ENCODE peak calls at places on chromosomes 6 and 20, in ten cellular contexts. C, R, H, Q, D, P, E, M, W and X are unnamed samples.

GRCh38 chr6:54204921-54205511 is 93.8 kb downstream of the MLIP start:
- DNase-seq in C (no peak), R (no peak), H (no peak), Q (no peak), D (peak; percentile 12), P (no peak), E (no peak), M (no peak), W (peak; percentile 8), X (no peak)

GRCh38 chr6:17790486-17790885 is 83.8 kb upstream of the NUP153 start:
- DNase-seq in C (no peak), R (no peak), H (no peak), Q (no peak), D (no peak), P (no peak), E (no peak), M (peak; percentile 14), W (no peak), X (peak; percentile 10)

GRCh38 chr6:30194797-30195690 is 18.2 kb downstream of the TRIM26 start:
- DNase-seq in C (no peak), R (no peak), H (no peak), Q (no peak), D (no peak), P (no peak), E (no peak), M (no peak), W (no peak), X (no peak)

GRCh38 chr6:157265630-157266029 is 57.7 kb downstream of the TMEM242 start:
- DNase-seq in C (no peak), R (no peak), H (no peak), Q (no peak), D (no peak), P (no peak), E (no peak), M (no peak), W (no peak), X (no peak)

GRCh38 chr20:17678886-17679285 is 3.2 kb downstream of the RRBP1 start:
- DNase-seq in C (no peak), R (no peak), H (no peak), Q (no peak), D (no peak), P (no peak), E (no peak), M (no peak), W (no peak), X (no peak)

GRCh38 chr20:63673951-63674350 is 15.8 kb downstream of the RTEL1 start:
- DNase-seq in C (no peak), R (no peak), H (no peak), Q (no peak), D (no peak), P (no peak), E (no peak), M (no peak), W (no peak), X (no peak)

GRCh38 chr6:958531-958930 is 265.6 kb upstream of the EXOC2 start:
- DNase-seq in C (no peak), R (no peak), H (no peak), Q (no peak), D (peak; percentile 19), P (peak; percentile 15), E (no peak), M (no peak), W (no peak), X (no peak)

GRCh38 chr6:150118642-150119041 is 24.2 kb upstream of the PPP1R14C start:
- DNase-seq in C (no peak), R (no peak), H (no peak), Q (no peak), D (no peak), P (peak; percentile 84), E (no peak), M (no peak), W (no peak), X (no peak)

GRCh38 chr6:133991096-133991593 is 38.1 kb downstream of the TBPL1 start:
- DNase-seq in C (no peak), R (no peak), H (no peak), Q (no peak), D (no peak), P (no peak), E (no peak), M (peak; percentile 71), W (peak; percentile 67), X (peak; percentile 68)

GRCh38 chr6:16483315-16483875 is 245.0 kb downstream of the GMPR start:
- DNase-seq in C (no peak), R (no peak), H (no peak), Q (no peak), D (no peak), P (no peak), E (no peak), M (no peak), W (no peak), X (no peak)

GRCh38 chr6:109891924-109892323 is 86.2 kb upstream of the GPR6 start:
- DNase-seq in C (no peak), R (peak; percentile 57), H (peak; percentile 17), Q (no peak), D (no peak), P (no peak), E (no peak), M (no peak), W (no peak), X (no peak)

GRCh38 chr6:109894181-109894580 is 83.9 kb upstream of the GPR6 start:
- DNase-seq in C (no peak), R (peak; percentile 27), H (no peak), Q (peak; percentile 14), D (no peak), P (no peak), E (peak; percentile 17), M (no peak), W (no peak), X (no peak)

GRCh38 chr6:109896333-109896732 is 81.8 kb upstream of the GPR6 start:
- DNase-seq in C (no peak), R (no peak), H (no peak), Q (no peak), D (no peak), P (no peak), E (no peak), M (no peak), W (no peak), X (peak; percentile 5)

GRCh38 chr6:109893606-109894005 is 84.5 kb upstream of the GPR6 start:
- DNase-seq in C (no peak), R (no peak), H (no peak), Q (no peak), D (no peak), P (no peak), E (no peak), M (no peak), W (no peak), X (no peak)

GRCh38 chr6:109892451-109893435 is 85.4 kb upstream of the GPR6 start:
- DNase-seq in C (peak; percentile 72), R (no peak), H (peak; percentile 29), Q (no peak), D (peak; percentile 59), P (peak; percentile 85), E (no peak), M (no peak), W (no peak), X (no peak)
- TF ChIP-seq CTCF in C (no peak), R (no peak), H (no peak), Q (no peak), D (peak; percentile 2), P (no peak), E (no peak), M (no peak), W (no peak), X (no peak)

GRCh38 chr6:33207569-33208088 is 671 bp upstream of the RING1 start:
- DNase-seq in C (peak; percentile 64), R (no peak), H (peak; percentile 65), Q (peak; percentile 32), D (peak; percentile 80), P (peak; percentile 47), E (no peak), M (peak; percentile 63), W (peak; percentile 52), X (peak; percentile 61)

GRCh38 chr6:33208089-33208967 is at the start of gene RING1:
- DNase-seq in C (peak; percentile 85), R (peak; percentile 84), H (peak; percentile 91), Q (peak; percentile 85), D (peak; percentile 92), P (peak; percentile 69), E (no peak), M (peak; percentile 84), W (peak; percentile 73), X (peak; percentile 67)

GRCh38 chr6:33205172-33206026 is 944 bp downstream of the HSD17B8 start:
- DNase-seq in C (no peak), R (no peak), H (no peak), Q (peak; percentile 54), D (peak; percentile 55), P (peak; percentile 76), E (no peak), M (no peak), W (no peak), X (no peak)

GRCh38 chr6:33206027-33206863 is 1.8 kb downstream of the HSD17B8 start:
- DNase-seq in C (no peak), R (no peak), H (no peak), Q (no peak), D (no peak), P (no peak), E (no peak), M (no peak), W (no peak), X (no peak)

DNA sequence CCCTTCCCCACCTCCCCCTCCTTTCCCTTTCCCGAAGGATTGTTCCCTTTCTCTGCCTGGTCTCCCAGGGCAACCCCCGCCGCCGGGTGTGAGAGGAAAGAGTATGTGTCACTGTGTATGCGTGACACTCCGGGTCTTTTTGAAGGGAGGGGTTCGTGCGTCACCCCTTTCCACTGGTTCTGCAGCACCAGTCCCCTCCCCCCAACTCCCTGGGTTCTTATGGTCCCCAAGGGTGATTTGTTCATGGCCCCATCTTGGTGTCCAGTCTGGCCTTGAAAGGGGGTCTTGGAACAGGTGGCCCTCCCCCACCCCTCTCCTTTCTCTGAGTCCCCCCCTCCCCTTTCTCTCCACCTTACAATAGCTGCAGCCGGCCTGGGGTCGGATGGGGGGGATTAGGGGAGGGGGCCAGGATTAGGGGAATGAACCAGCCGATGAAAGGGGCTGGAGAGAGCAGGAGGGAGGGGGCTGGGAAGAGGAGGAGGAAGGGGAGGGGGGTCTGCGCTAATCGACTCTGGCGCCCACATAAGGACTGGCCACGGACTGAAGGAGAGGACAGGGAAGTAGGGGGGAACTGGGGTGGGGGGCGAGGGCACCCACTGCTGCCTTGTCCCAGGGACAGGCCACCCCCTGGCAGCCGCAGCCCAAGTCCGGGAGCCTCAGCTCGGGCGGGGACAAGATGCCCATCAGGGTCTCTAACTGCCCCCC is 1.3 kb upstream of the RING1 start:
- DNase-seq in C (no peak), R (no peak), H (no peak), Q (no peak), D (peak; percentile 68), P (peak; percentile 83), E (no peak), M (no peak), W (peak; percentile 25), X (no peak)
- H3K4me3 ChIP-seq in C (peak overlapping the region; percentile 81), R (peak overlapping the region; percentile 80), H (peak overlapping the region; percentile 82), Q (peak overlapping the region; percentile 90), D (peak overlapping the region; percentile 74), P (peak overlapping the region; percentile 79), E (peak overlapping the region; percentile 94), M (peak overlapping the region; percentile 72), W (peak overlapping the region; percentile 89), X (peak overlapping the region; percentile 83)

GRCh38 chr20:14617123-14617522 is 279.7 kb upstream of the FLRT3 start:
- DNase-seq in C (no peak), R (no peak), H (no peak), Q (no peak), D (peak; percentile 22), P (peak; percentile 57), E (no peak), M (no peak), W (peak; percentile 2), X (no peak)
- TF ChIP-seq CTCF in C (no peak), R (no peak), H (no peak), Q (no peak), D (no peak), P (no peak), E (no peak), M (no peak), W (no peak), X (no peak)

GRCh38 chr6:153839992-153840603 is 198.9 kb upstream of the OPRM1 start:
- DNase-seq in C (no peak), R (no peak), H (no peak), Q (no peak), D (no peak), P (no peak), E (no peak), M (peak; percentile 29), W (no peak), X (peak; percentile 2)
- H3K4me3 ChIP-seq in C (no peak overlapping the region), R (no peak overlapping the region), H (no peak overlapping the region), Q (no peak overlapping the region), D (no peak overlapping the region), P (no peak overlapping the region), E (no peak overlapping the region), M (no peak overlapping the region), W (no peak overlapping the region), X (no peak overlapping the region)